ENCODE peak calls at places on chromosome 9, in four cellular contexts. I is gastrocnemius medialis, X is psoas muscle, D is colonic mucosa. V is an unnamed sample.

GRCh38 chr9:114149181-114149580 is 6.2 kb upstream of the COL27A1 start:
- DNase-seq in I (no peak), X (no peak), D (no peak), V (no peak)

GRCh38 chr9:21104787-21105186 is 27.0 kb upstream of the IFNB1 start:
- DNase-seq in I (no peak), X (no peak), D (no peak), V (no peak)

GRCh38 chr9:126532019-126532462 is 81.7 kb upstream of the LMX1B start:
- DNase-seq in I (no peak), X (no peak), D (no peak), V (no peak)

GRCh38 chr9:117704024-117704575 is at the start of gene TLR4:
- DNase-seq in I (peak; percentile 52), X (peak; percentile 55), D (peak; percentile 60), V (no peak)

GRCh38 chr9:92359380-92360007 is 33.7 kb downstream of the CENPP start:
- DNase-seq in I (no peak), X (no peak), D (no peak), V (no peak)

GRCh38 chr9:35675732-35676392 is 2.1 kb downstream of the CA9 start:
- DNase-seq in I (no peak), X (no peak), D (peak; percentile 57), V (no peak)

GRCh38 chr9:117160254-117160653 is 254.6 kb downstream of the ASTN2 start:
- DNase-seq in I (no peak), X (no peak), D (no peak), V (no peak)

GRCh38 chr9:74950456-74950855 is 2.3 kb downstream of the C9orf40 start:
- DNase-seq in I (no peak), X (no peak), D (no peak), V (no peak)

GRCh38 chr9:114098660-114099522 is at the start of gene KIF12:
- DNase-seq in I (no peak), X (no peak), D (peak; percentile 90), V (no peak)

GRCh38 chr9:93166699-93167098 is 17.2 kb upstream of the WNK2 start:
- DNase-seq in I (no peak), X (no peak), D (peak; percentile 56), V (no peak)

GRCh38 chr9:100700689-100701318 is 122.9 kb downstream of the CAVIN4 start:
- DNase-seq in I (no peak), X (no peak), D (no peak), V (no peak)

GRCh38 chr9:111914749-111915424 is 18.3 kb downstream of the UGCG start:
- DNase-seq in I (no peak), X (no peak), D (no peak), V (no peak)

GRCh38 chr9:82346040-82346439 is 357.5 kb downstream of the SPATA31D1 start:
- DNase-seq in I (no peak), X (no peak), D (no peak), V (no peak)

GRCh38 chr9:91151014-91151740 is 210.5 kb downstream of the AUH start:
- DNase-seq in I (no peak), X (no peak), D (no peak), V (no peak)

GRCh38 chr9:297104-297794 is 82.6 kb downstream of the DOCK8 start:
- DNase-seq in I (no peak), X (peak; percentile 23), D (peak; percentile 46), V (no peak)

GRCh38 chr9:109331353-109331752 is 10.5 kb upstream of the EPB41L4B start:
- DNase-seq in I (no peak), X (peak; percentile 26), D (peak; percentile 86), V (no peak)

GRCh38 chr9:120635011-120635410 is 55.0 kb upstream of the CDK5RAP2 start:
- DNase-seq in I (no peak), X (no peak), D (no peak), V (no peak)

GRCh38 chr9:127519301-127520166 is 68.2 kb downstream of the LRSAM1 start:
- DNase-seq in I (no peak), X (peak; percentile 50), D (peak; percentile 15), V (peak; percentile 35)

GRCh38 chr9:2493578-2493977 is 128.0 kb upstream of the VLDLR start:
- DNase-seq in I (no peak), X (no peak), D (no peak), V (no peak)

GRCh38 chr9:88418715-88419540 is 30.7 kb downstream of the SPIN1 start:
- DNase-seq in I (no peak), X (no peak), D (no peak), V (no peak)

GRCh38 chr9:137975936-137976565 is 98.5 kb downstream of the CACNA1B start:
- DNase-seq in I (no peak), X (no peak), D (no peak), V (no peak)

GRCh38 chr9:36150529-36151305 is 14.2 kb downstream of the GLIPR2 start:
- DNase-seq in I (no peak), X (no peak), D (no peak), V (no peak)

GRCh38 chr9:8456327-8456726 is 656.7 kb upstream of the DMAC1 start:
- DNase-seq in I (no peak), X (no peak), D (no peak), V (no peak)

GRCh38 chr9:126440938-126441337 is 114.3 kb downstream of the MVB12B start:
- DNase-seq in I (no peak), X (no peak), D (no peak), V (no peak)

GRCh38 chr9:99565203-99565602 is 256.5 kb upstream of the NR4A3 start:
- DNase-seq in I (no peak), X (no peak), D (no peak), V (no peak)

GRCh38 chr9:124399323-124399962 is 15.8 kb downstream of the PSMB7 start:
- DNase-seq in I (peak; percentile 43), X (peak; percentile 63), D (no peak), V (no peak)

GRCh38 chr9:110116543-110116885 is 91.4 kb downstream of the C9orf152 start:
- DNase-seq in I (peak; percentile 20), X (no peak), D (no peak), V (no peak)

DNA sequence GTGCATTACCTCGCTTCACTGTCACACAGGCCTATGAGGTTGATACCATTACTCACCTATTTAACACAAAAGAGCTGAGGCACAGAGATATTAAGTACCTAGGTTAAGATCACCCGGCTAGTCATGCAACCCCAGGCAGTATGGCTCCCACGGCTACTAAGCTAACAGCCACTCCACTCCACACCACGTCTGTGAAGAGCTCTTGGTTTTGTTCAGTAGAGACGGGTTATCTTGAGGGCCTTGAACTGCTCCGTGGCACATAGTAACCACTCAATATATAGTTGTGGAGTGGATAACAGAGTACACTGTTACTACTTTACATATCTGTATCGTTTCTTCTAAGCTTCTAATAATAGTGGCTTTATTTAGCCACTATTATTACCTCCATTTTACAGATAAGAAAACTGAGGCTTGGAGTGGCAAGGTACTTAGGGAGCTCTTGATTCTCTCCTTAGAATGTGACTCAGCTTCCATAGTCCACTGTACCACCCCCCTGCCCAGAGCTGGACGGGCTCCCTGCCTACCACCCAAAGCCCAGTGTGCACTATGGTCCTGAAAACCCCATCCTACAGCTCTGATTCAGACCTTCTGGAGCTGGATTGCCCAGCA is 1.0 kb upstream of the CORO2A start:
- DNase-seq in I (no peak), X (no peak), D (no peak), V (no peak)
- H3K27ac ChIP-seq in I (no peak overlapping the region), X (no peak overlapping the region), D (peak overlapping the region; percentile 93), V (peak overlapping the region; percentile 34)

GRCh38 chr9:34520505-34521385 is 2.0 kb downstream of the ENHO start:
- DNase-seq in I (no peak), X (no peak), D (no peak), V (no peak)
- H3K4me1 ChIP-seq in I (peaks cover 6% of the 10 kb centered on the region), X (peaks cover 6% of the 10 kb centered on the region), D (peaks cover 3% of the 10 kb centered on the region), V (peaks cover 14% of the 10 kb centered on the region)

GRCh38 chr9:32331240-32331639 is 53.2 kb upstream of the ACO1 start:
- DNase-seq in I (no peak), X (no peak), D (no peak), V (no peak)

GRCh38 chr9:32335127-32335526 is 49.3 kb upstream of the ACO1 start:
- DNase-seq in I (no peak), X (no peak), D (no peak), V (no peak)

GRCh38 chr9:32339424-32339823 is 45.0 kb upstream of the ACO1 start:
- DNase-seq in I (no peak), X (no peak), D (no peak), V (no peak)

GRCh38 chr9:32334112-32334511 is 50.3 kb upstream of the ACO1 start:
- DNase-seq in I (no peak), X (no peak), D (no peak), V (no peak)
- TF ChIP-seq CTCF in I (no peak), X (no peak), D (no peak), V (no peak)

GRCh38 chr9:136401173-136401922 is 1.4 kb upstream of the SNAPC4 start:
- DNase-seq in I (no peak), X (no peak), D (no peak), V (no peak)
- H3K27ac ChIP-seq in I (no peak overlapping the region), X (no peak overlapping the region), D (no peak overlapping the region), V (no peak overlapping the region)

GRCh38 chr9:136010615-136011341 is 49.6 kb upstream of the UBAC1 start:
- DNase-seq in I (no peak), X (peak; percentile 28), D (no peak), V (no peak)

GRCh38 chr9:136012651-136013050 is 51.5 kb upstream of the UBAC1 start:
- DNase-seq in I (no peak), X (peak; percentile 26), D (no peak), V (no peak)

GRCh38 chr9:136010176-136010575 is 49.0 kb upstream of the UBAC1 start:
- DNase-seq in I (no peak), X (peak; percentile 13), D (no peak), V (no peak)

GRCh38 chr9:136011703-136012496 is 50.7 kb upstream of the UBAC1 start:
- DNase-seq in I (no peak), X (peak; percentile 83), D (peak; percentile 44), V (no peak)

DNA sequence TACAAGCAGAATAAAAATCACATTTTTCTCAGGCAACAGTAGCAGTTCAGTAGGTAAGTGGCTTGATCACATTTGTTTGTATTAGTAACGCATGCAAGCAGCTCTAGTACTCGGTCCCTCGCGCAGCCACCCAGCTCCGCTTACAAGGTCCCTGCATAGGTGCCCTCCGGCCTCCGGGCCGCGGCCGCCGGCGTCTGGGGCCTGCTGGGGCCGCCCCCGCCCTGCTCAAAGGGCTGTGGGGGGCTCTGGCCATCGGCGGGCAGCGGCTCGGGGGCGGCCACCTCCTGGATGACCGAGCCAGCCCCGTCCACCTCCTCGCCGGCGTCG is 50.2 kb upstream of the UBAC1 start:
- DNase-seq in I (no peak), X (no peak), D (no peak), V (no peak)
- H3K4me1 ChIP-seq in I (peaks cover 17% of the 10 kb centered on the region), X (peaks cover 10% of the 10 kb centered on the region), D (no peaks in the 10 kb centered on the region), V (peaks cover 13% of the 10 kb centered on the region)

GRCh38 chr9:16950051-16950450 is 79.6 kb upstream of the BNC2 start:
- DNase-seq in I (no peak), X (no peak), D (no peak), V (no peak)
- TF ChIP-seq CTCF in I (no peak), X (no peak), D (no peak), V (no peak)

GRCh38 chr9:86548220-86548619 is 194.0 kb upstream of the TUT7 start:
- DNase-seq in I (no peak), X (no peak), D (no peak), V (no peak)

GRCh38 chr9:86547596-86547995 is 193.4 kb upstream of the TUT7 start:
- DNase-seq in I (no peak), X (no peak), D (no peak), V (no peak)

GRCh38 chr9:86550411-86550810 is 196.2 kb upstream of the TUT7 start:
- DNase-seq in I (no peak), X (no peak), D (no peak), V (no peak)

GRCh38 chr9:86549434-86549833 is 195.2 kb upstream of the TUT7 start:
- DNase-seq in I (no peak), X (no peak), D (no peak), V (no peak)

GRCh38 chr9:86549920-86550319 is 195.7 kb upstream of the TUT7 start:
- DNase-seq in I (no peak), X (no peak), D (no peak), V (no peak)
- H3K27ac ChIP-seq in I (no peak overlapping the region), X (no peak overlapping the region), D (no peak overlapping the region), V (no peak overlapping the region)

V was measured in thoracic aorta.